ENCODE peak calls at places on chromosomes 12 and 14, in ten cellular contexts. Q is NCI-H460; G is NCI-H1417; K is gastrocnemius medialis; M is HTR-8/SVneo; I is NCI-H748 treated with DMSO at 0.1 percent for 48 hours; N is left ventricle myocardium superior; O is activated CD4-positive, alpha-beta memory T cell treated with anti-CD3 and anti-CD28 coated beads for 36 hours; S is stimulated activated CD8-positive, alpha-beta memory T cell treated with anti-CD3 and anti-CD28 coated beads, Interleukin-15, amount 100 ng/mL, for 48 hours; U is activated T-helper 1 cell treated with anti-CD3 and anti-CD28 coated beads, Interleukin-2, amount 50 U/mL, for 16 hours. T is an unnamed sample.

GRCh38 chr12:100473050-100473715 is 483 bp upstream of the NR1H4 start:
- DNase-seq in N (no peak), Q (no peak), S (no peak), I (no peak), K (no peak), O (no peak), U (no peak), G (no peak), M (no peak), T (no peak)

GRCh38 chr14:31717294-31718085 is 156.3 kb downstream of the NUBPL start:
- DNase-seq in O (no peak), Q (no peak), G (no peak), U (no peak), N (no peak), M (no peak), I (no peak), S (no peak), K (no peak), T (no peak)

GRCh38 chr14:51622376-51622775 is 29.3 kb upstream of the FRMD6 start:
- DNase-seq in U (no peak), M (no peak), N (no peak), I (no peak), O (no peak), K (no peak), G (no peak), Q (no peak), S (no peak), T (no peak)

GRCh38 chr12:107242189-107242588 is 148.8 kb upstream of the CRY1 start:
- DNase-seq in S (no peak), U (no peak), I (peak), N (no peak), M (peak), K (no peak), G (no peak), O (no peak), Q (no peak), T (no peak)

GRCh38 chr12:79274571-79275064 is 410.0 kb downstream of the SYT1 start:
- DNase-seq in O (no peak), I (no peak), N (no peak), G (no peak), S (no peak), M (no peak), K (no peak), U (no peak), Q (no peak), T (no peak)

GRCh38 chr14:68033533-68033932 is 214.0 kb downstream of the RAD51B start:
- DNase-seq in S (no peak), N (no peak), G (no peak), U (no peak), I (no peak), K (no peak), M (no peak), O (no peak), Q (no peak), T (no peak)

GRCh38 chr12:48973531-48973930 is 2.0 kb upstream of the WNT10B start:
- DNase-seq in S (no peak), N (peak), I (no peak), U (no peak), M (no peak), Q (no peak), K (peak), G (no peak), O (no peak), T (no peak)

GRCh38 chr12:66020481-66020880 is 110.1 kb downstream of the LLPH start:
- DNase-seq in U (no peak), K (no peak), G (no peak), I (no peak), S (no peak), Q (no peak), M (no peak), O (no peak), N (no peak), T (no peak)

GRCh38 chr12:131000000-131000486 is 46.3 kb downstream of the ADGRD1 start:
- DNase-seq in N (no peak), Q (no peak), G (no peak), S (no peak), U (no peak), K (no peak), O (no peak), M (no peak), I (no peak), T (no peak)

GRCh38 chr12:54128466-54128865 is 60.3 kb downstream of the SMUG1 start:
- DNase-seq in G (no peak), K (no peak), M (no peak), Q (no peak), S (no peak), N (no peak), O (no peak), I (no peak), U (no peak), T (no peak)

GRCh38 chr12:132190012-132190755 is 45.9 kb downstream of the NOC4L start:
- DNase-seq in K (no peak), G (peak), S (no peak), U (no peak), Q (no peak), O (no peak), M (no peak), N (no peak), I (no peak), T (peak)

GRCh38 chr14:65167072-65167645 is 64.8 kb upstream of the MAX start:
- DNase-seq in O (peak), N (no peak), M (no peak), I (no peak), S (no peak), K (no peak), Q (no peak), U (no peak), G (no peak), T (no peak)

GRCh38 chr12:6996040-6996441 is 22.2 kb downstream of the LPCAT3 start:
- DNase-seq in N (no peak), O (no peak), K (peak), G (no peak), M (peak), I (no peak), U (no peak), S (no peak), Q (no peak), T (no peak)

GRCh38 chr12:52141306-52141705 is 50.5 kb downstream of the KRT80 start:
- DNase-seq in G (no peak), S (no peak), K (no peak), N (no peak), Q (no peak), I (no peak), M (no peak), U (no peak), O (no peak), T (peak)

GRCh38 chr12:25730489-25731349 is 177.6 kb upstream of the LMNTD1 start:
- DNase-seq in O (no peak), S (no peak), U (no peak), M (no peak), Q (no peak), G (no peak), N (no peak), I (no peak), K (no peak), T (no peak)

GRCh38 chr12:59119676-59120075 is 199.4 kb upstream of the LRIG3 start:
- DNase-seq in I (no peak), G (no peak), O (no peak), K (no peak), S (no peak), M (no peak), N (no peak), Q (no peak), U (no peak), T (no peak)

GRCh38 chr12:46825526-46826414 is at the start of gene SLC38A4:
- DNase-seq in I (no peak), S (no peak), K (peak), N (peak), M (peak), O (no peak), Q (peak), G (no peak), U (no peak), T (no peak)

GRCh38 chr12:104801427-104801826 is 156.7 kb downstream of the SLC41A2 start:
- DNase-seq in G (no peak), O (no peak), N (no peak), S (no peak), I (no peak), M (no peak), K (no peak), U (no peak), Q (no peak), T (no peak)

GRCh38 chr14:100890451-100890850 is 13.1 kb downstream of the RTL1 start:
- DNase-seq in Q (no peak), O (no peak), I (no peak), S (no peak), M (no peak), K (peak), U (no peak), G (no peak), N (peak), T (no peak)

GRCh38 chr14:60862283-60862682 is 118.6 kb downstream of the TRMT5 start:
- DNase-seq in N (no peak), U (no peak), K (peak), S (no peak), I (peak), G (peak), Q (no peak), O (no peak), M (no peak), T (peak)

GRCh38 chr14:75667099-75667498 is 6.1 kb downstream of the TTLL5 start:
- DNase-seq in G (no peak), K (no peak), N (no peak), Q (no peak), O (no peak), U (no peak), M (no peak), I (no peak), S (no peak), T (no peak)

GRCh38 chr14:61695695-61696527 is 598 bp downstream of the HIF1A start:
- DNase-seq in Q (peak), U (no peak), I (peak), N (peak), G (peak), O (peak), M (peak), K (peak), S (peak), T (peak)